ENCODE peak calls at places on chromosome 22, in nine cellular contexts. One of them, this sample, is unnamed. For H3K4me1 and H3K27me3, the result is how much of the 10 kb centered on the place peaks cover.

GRCh38 chr22:40263191-40263590 is 83.1 kb upstream of the ADSL start:
- DNase-seq in PC-3: no peak
- DNase-seq in heart right ventricle: no peak
- DNase-seq in cardiac muscle cell: peak
- DNase-seq in K562: peak
- DNase-seq in thoracic aorta: no peak
- DNase-seq in prostate gland: no peak
- DNase-seq in adrenal gland: no peak
- DNase-seq in iPS DF 6.9: no peak
- DNase-seq in this sample: no peak

GRCh38 chr22:39677967-39678366 is 107.4 kb downstream of the CACNA1I start:
- DNase-seq in K562: no peak
- DNase-seq in heart right ventricle: no peak
- DNase-seq in cardiac muscle cell: no peak
- DNase-seq in PC-3: no peak
- DNase-seq in adrenal gland: no peak
- DNase-seq in thoracic aorta: no peak
- DNase-seq in iPS DF 6.9: no peak
- DNase-seq in prostate gland: no peak
- DNase-seq in this sample: no peak

GRCh38 chr22:27487600-27488450 is 313.7 kb downstream of the MN1 start:
- DNase-seq in iPS DF 6.9: no peak
- DNase-seq in K562: no peak
- DNase-seq in prostate gland: no peak
- DNase-seq in heart right ventricle: no peak
- DNase-seq in cardiac muscle cell: no peak
- DNase-seq in PC-3: peak
- DNase-seq in adrenal gland: no peak
- DNase-seq in thoracic aorta: no peak
- DNase-seq in this sample: no peak

GRCh38 chr22:21940521-21940920 is 12.1 kb downstream of the PPM1F start:
- DNase-seq in K562: no peak
- DNase-seq in PC-3: peak
- DNase-seq in adrenal gland: no peak
- DNase-seq in cardiac muscle cell: no peak
- DNase-seq in thoracic aorta: no peak
- DNase-seq in prostate gland: no peak
- DNase-seq in heart right ventricle: no peak
- DNase-seq in iPS DF 6.9: no peak
- DNase-seq in this sample: no peak

GRCh38 chr22:29270475-29271271 is 2.6 kb downstream of the EWSR1 start:
- DNase-seq in adrenal gland: peak
- DNase-seq in heart right ventricle: no peak
- DNase-seq in K562: no peak
- DNase-seq in thoracic aorta: no peak
- DNase-seq in PC-3: peak
- DNase-seq in cardiac muscle cell: peak
- DNase-seq in prostate gland: no peak
- DNase-seq in iPS DF 6.9: no peak
- DNase-seq in this sample: no peak

GRCh38 chr22:44546686-44547310 is 48.8 kb upstream of the RTL6 start:
- DNase-seq in thoracic aorta: no peak
- DNase-seq in K562: no peak
- DNase-seq in adrenal gland: no peak
- DNase-seq in iPS DF 6.9: no peak
- DNase-seq in heart right ventricle: no peak
- DNase-seq in PC-3: no peak
- DNase-seq in prostate gland: no peak
- DNase-seq in cardiac muscle cell: no peak
- DNase-seq in this sample: no peak

GRCh38 chr22:27987557-27987956 is 68.5 kb upstream of the PITPNB start:
- DNase-seq in heart right ventricle: no peak
- DNase-seq in iPS DF 6.9: no peak
- DNase-seq in cardiac muscle cell: peak
- DNase-seq in prostate gland: no peak
- DNase-seq in thoracic aorta: no peak
- DNase-seq in K562: no peak
- DNase-seq in adrenal gland: peak
- DNase-seq in PC-3: no peak
- DNase-seq in this sample: no peak

GRCh38 chr22:45225732-45226560 is 14.7 kb downstream of the KIAA0930 start:
- DNase-seq in prostate gland: peak
- DNase-seq in thoracic aorta: no peak
- DNase-seq in adrenal gland: peak
- DNase-seq in cardiac muscle cell: peak
- DNase-seq in PC-3: no peak
- DNase-seq in K562: no peak
- DNase-seq in heart right ventricle: no peak
- DNase-seq in iPS DF 6.9: no peak
- DNase-seq in this sample: peak

DNA sequence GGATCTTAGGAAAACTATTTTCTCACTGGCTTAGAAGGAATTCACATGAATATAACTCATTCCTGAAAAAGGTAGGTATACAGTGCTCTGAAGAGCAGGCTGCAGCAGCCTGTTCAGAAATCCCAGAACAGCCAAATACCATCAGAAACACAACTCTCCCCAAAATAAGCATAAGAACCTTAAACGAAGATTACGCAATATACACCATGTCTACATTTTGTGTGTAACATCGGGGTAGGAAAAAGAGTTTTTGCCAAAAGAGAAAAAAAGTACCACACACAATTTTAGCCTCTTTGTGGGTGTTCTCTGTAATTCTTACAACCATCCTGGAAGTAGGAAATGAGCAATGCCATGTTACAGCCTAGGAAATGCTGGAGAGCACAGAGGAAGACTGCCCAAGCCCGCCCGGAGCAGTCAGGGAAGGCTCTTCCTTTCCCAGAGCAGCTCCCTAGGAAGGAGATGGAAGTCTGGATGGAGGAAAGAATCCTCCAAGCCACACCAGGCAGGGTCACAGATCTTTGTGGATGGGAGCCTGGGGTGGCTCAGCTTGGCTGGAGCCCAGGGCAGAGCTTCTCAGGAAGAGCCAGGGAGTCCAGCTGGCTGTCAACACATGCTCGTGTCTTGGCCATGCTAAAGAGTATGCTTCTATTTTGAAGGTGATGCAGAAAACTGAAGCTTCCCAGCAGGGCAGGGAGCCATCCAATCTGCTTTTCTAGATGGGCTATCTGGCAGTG is 49.7 kb upstream of the ARFGAP3 start:
- DNase-seq in prostate gland: no peak
- DNase-seq in thoracic aorta: no peak
- DNase-seq in adrenal gland: peak
- DNase-seq in cardiac muscle cell: peak
- DNase-seq in K562: no peak
- DNase-seq in heart right ventricle: peak
- DNase-seq in PC-3: no peak
- DNase-seq in iPS DF 6.9: no peak
- DNase-seq in this sample: peak
- H3K4me1 ChIP-seq in prostate gland: under half
- H3K4me1 ChIP-seq in thoracic aorta: under half
- H3K4me1 ChIP-seq in adrenal gland: under half
- H3K4me1 ChIP-seq in cardiac muscle cell: half or more
- H3K4me1 ChIP-seq in K562: under half
- H3K4me1 ChIP-seq in heart right ventricle: half or more
- H3K4me1 ChIP-seq in PC-3: under half
- H3K4me1 ChIP-seq in iPS DF 6.9: under half
- H3K4me1 ChIP-seq in this sample: under half

GRCh38 chr22:49686495-49687219 is 141.0 kb downstream of the BRD1 start:
- DNase-seq in adrenal gland: no peak
- DNase-seq in heart right ventricle: no peak
- DNase-seq in thoracic aorta: no peak
- DNase-seq in PC-3: no peak
- DNase-seq in cardiac muscle cell: no peak
- DNase-seq in K562: no peak
- DNase-seq in prostate gland: no peak
- DNase-seq in iPS DF 6.9: no peak
- DNase-seq in this sample: no peak

GRCh38 chr22:49688516-49689254 is 139.0 kb downstream of the BRD1 start:
- DNase-seq in K562: no peak
- DNase-seq in heart right ventricle: no peak
- DNase-seq in adrenal gland: no peak
- DNase-seq in iPS DF 6.9: no peak
- DNase-seq in prostate gland: no peak
- DNase-seq in PC-3: no peak
- DNase-seq in thoracic aorta: no peak
- DNase-seq in cardiac muscle cell: no peak
- DNase-seq in this sample: no peak

GRCh38 chr22:49689255-49689770 is 138.4 kb downstream of the BRD1 start:
- DNase-seq in prostate gland: no peak
- DNase-seq in adrenal gland: no peak
- DNase-seq in PC-3: no peak
- DNase-seq in cardiac muscle cell: no peak
- DNase-seq in K562: no peak
- DNase-seq in heart right ventricle: no peak
- DNase-seq in thoracic aorta: no peak
- DNase-seq in iPS DF 6.9: no peak
- DNase-seq in this sample: no peak

GRCh38 chr22:49687333-49687732 is 140.3 kb downstream of the BRD1 start:
- DNase-seq in heart right ventricle: no peak
- DNase-seq in iPS DF 6.9: no peak
- DNase-seq in prostate gland: no peak
- DNase-seq in thoracic aorta: no peak
- DNase-seq in K562: no peak
- DNase-seq in PC-3: no peak
- DNase-seq in cardiac muscle cell: no peak
- DNase-seq in adrenal gland: no peak
- DNase-seq in this sample: no peak

GRCh38 chr22:49687786-49688515 is 139.7 kb downstream of the BRD1 start:
- DNase-seq in K562: no peak
- DNase-seq in prostate gland: no peak
- DNase-seq in thoracic aorta: no peak
- DNase-seq in adrenal gland: no peak
- DNase-seq in cardiac muscle cell: no peak
- DNase-seq in iPS DF 6.9: no peak
- DNase-seq in PC-3: no peak
- DNase-seq in heart right ventricle: no peak
- DNase-seq in this sample: no peak
- H3K27me3 ChIP-seq in K562: under half
- H3K27me3 ChIP-seq in prostate gland: under half
- H3K27me3 ChIP-seq in thoracic aorta: under half
- H3K27me3 ChIP-seq in adrenal gland: under half
- H3K27me3 ChIP-seq in cardiac muscle cell: under half
- H3K27me3 ChIP-seq in iPS DF 6.9: under half
- H3K27me3 ChIP-seq in PC-3: half or more
- H3K27me3 ChIP-seq in heart right ventricle: under half
- H3K27me3 ChIP-seq in this sample: under half

GRCh38 chr22:35355744-35356420 is 25.0 kb upstream of the HMOX1 start:
- DNase-seq in K562: peak
- DNase-seq in adrenal gland: peak
- DNase-seq in PC-3: no peak
- DNase-seq in prostate gland: no peak
- DNase-seq in thoracic aorta: no peak
- DNase-seq in iPS DF 6.9: no peak
- DNase-seq in heart right ventricle: no peak
- DNase-seq in cardiac muscle cell: no peak
- DNase-seq in this sample: no peak

GRCh38 chr22:35350539-35351503 is 30.1 kb upstream of the HMOX1 start:
- DNase-seq in thoracic aorta: peak
- DNase-seq in K562: peak
- DNase-seq in PC-3: peak
- DNase-seq in cardiac muscle cell: peak
- DNase-seq in prostate gland: peak
- DNase-seq in adrenal gland: peak
- DNase-seq in heart right ventricle: peak
- DNase-seq in iPS DF 6.9: peak
- DNase-seq in this sample: peak

GRCh38 chr22:35352214-35353111 is 28.4 kb upstream of the HMOX1 start:
- DNase-seq in thoracic aorta: peak
- DNase-seq in cardiac muscle cell: no peak
- DNase-seq in PC-3: peak
- DNase-seq in iPS DF 6.9: no peak
- DNase-seq in heart right ventricle: peak
- DNase-seq in adrenal gland: peak
- DNase-seq in K562: no peak
- DNase-seq in prostate gland: no peak
- DNase-seq in this sample: peak

GRCh38 chr22:35353318-35353717 is 27.6 kb upstream of the HMOX1 start:
- DNase-seq in heart right ventricle: no peak
- DNase-seq in prostate gland: no peak
- DNase-seq in iPS DF 6.9: no peak
- DNase-seq in thoracic aorta: no peak
- DNase-seq in adrenal gland: peak
- DNase-seq in K562: no peak
- DNase-seq in PC-3: no peak
- DNase-seq in cardiac muscle cell: no peak
- DNase-seq in this sample: no peak

DNA sequence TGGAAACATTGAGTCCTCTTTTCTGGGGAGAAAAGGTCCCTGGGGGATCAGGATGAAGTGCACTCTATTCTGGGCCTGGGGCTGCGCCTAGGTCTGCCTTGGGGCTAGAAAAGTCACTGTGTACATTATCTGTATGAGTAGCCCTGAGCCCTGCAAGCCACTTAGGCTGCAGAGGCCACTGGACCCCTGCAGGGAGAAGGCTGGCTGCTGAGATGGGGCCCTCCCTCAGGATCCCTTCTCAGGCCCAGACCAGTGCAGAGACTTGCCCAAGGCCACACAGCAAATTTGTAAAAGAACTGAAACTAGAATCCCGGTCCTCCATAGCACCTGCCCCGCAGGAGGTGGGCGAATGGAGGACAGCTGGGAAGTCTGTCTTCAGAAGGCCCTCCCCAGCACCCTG is 26.8 kb upstream of the HMOX1 start:
- DNase-seq in prostate gland: no peak
- DNase-seq in adrenal gland: peak
- DNase-seq in PC-3: no peak
- DNase-seq in heart right ventricle: no peak
- DNase-seq in iPS DF 6.9: no peak
- DNase-seq in K562: no peak
- DNase-seq in cardiac muscle cell: no peak
- DNase-seq in thoracic aorta: no peak
- DNase-seq in this sample: no peak
- H3K4me1 ChIP-seq in prostate gland: under half
- H3K4me1 ChIP-seq in adrenal gland: under half
- H3K4me1 ChIP-seq in PC-3: under half
- H3K4me1 ChIP-seq in heart right ventricle: under half
- H3K4me1 ChIP-seq in iPS DF 6.9: under half
- H3K4me1 ChIP-seq in K562: under half
- H3K4me1 ChIP-seq in cardiac muscle cell: under half
- H3K4me1 ChIP-seq in thoracic aorta: under half
- H3K4me1 ChIP-seq in this sample: under half

DNA sequence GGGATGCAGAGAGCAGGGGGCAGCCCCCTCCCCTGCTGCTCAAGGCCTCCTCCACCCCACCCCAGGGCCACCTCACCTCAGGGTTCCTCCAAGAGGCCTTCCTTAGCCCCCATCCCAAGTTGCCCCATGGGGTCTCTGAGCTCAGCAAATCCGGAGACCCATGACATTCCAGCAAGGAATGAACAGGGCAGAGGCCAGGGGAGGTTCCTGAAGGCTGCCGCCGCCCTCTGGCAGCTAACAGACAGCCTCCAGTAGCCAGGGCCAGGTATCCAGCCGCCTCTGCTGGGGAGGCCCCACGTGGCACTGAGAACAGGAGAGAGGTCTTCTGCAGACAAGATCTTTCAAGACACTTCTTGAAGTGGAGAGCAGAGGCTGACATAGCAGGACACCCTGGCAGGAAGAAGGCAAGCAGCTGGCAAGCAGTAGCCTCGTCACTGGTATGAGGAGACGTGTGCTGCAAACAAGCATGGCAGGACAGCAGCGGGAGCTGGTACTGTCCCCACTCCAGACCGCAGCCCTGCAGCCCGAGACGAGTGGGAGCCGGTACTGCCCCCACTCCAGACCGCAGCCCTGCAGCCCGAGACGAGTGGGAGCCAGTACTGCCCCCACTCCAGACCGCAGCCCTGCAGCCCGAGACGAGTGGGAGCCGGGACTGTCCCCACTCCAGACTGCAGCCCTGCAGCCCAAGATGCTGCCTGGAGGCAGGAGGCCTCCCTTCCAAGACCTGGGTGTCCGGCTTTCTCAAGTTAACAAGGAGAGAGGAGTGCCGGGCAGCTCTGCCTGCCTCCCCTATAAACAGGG is 190.6 kb downstream of the IGLL1 start:
- DNase-seq in cardiac muscle cell: no peak
- DNase-seq in heart right ventricle: no peak
- DNase-seq in prostate gland: no peak
- DNase-seq in K562: no peak
- DNase-seq in PC-3: no peak
- DNase-seq in thoracic aorta: no peak
- DNase-seq in adrenal gland: no peak
- DNase-seq in iPS DF 6.9: no peak
- DNase-seq in this sample: no peak
- H3K27me3 ChIP-seq in cardiac muscle cell: under half
- H3K27me3 ChIP-seq in heart right ventricle: under half
- H3K27me3 ChIP-seq in prostate gland: under half
- H3K27me3 ChIP-seq in K562: under half
- H3K27me3 ChIP-seq in PC-3: under half
- H3K27me3 ChIP-seq in thoracic aorta: under half
- H3K27me3 ChIP-seq in adrenal gland: under half
- H3K27me3 ChIP-seq in iPS DF 6.9: under half
- H3K27me3 ChIP-seq in this sample: under half